ENCODE peak calls at places on chromosomes 13 and 19, in nine cellular contexts. X is IMR-90, M is tibial artery, G is Peyer's patch, E is testis, P is uterus, U is A549, W is lung, L is colonic mucosa. T is an unnamed sample.
A peak's percentile ranks its signal among the peaks of the same experiment; 100 is the strongest.

GRCh38 chr19:52778811-52779210 is 7.8 kb downstream of the ZNF600 start:
- DNase-seq in X (peak; percentile 3), M (no peak), G (no peak), E (no peak), P (no peak), U (no peak), W (no peak), L (no peak), T (no peak)

GRCh38 chr13:94269557-94269956 is 209.9 kb downstream of the DCT start:
- DNase-seq in X (no peak), M (no peak), G (no peak), E (no peak), P (no peak), U (no peak), W (no peak), L (no peak), T (no peak)

GRCh38 chr13:21069561-21070004 is 8.2 kb upstream of the LATS2 start:
- DNase-seq in X (peak; percentile 99), M (peak; percentile 56), G (no peak), E (no peak), P (peak; percentile 54), U (peak; percentile 59), W (no peak), L (no peak), T (peak; percentile 79)

GRCh38 chr19:48629599-48630288 is 7.4 kb downstream of the DBP start:
- DNase-seq in X (no peak), M (no peak), G (peak; percentile 93), E (peak; percentile 65), P (peak; percentile 65), U (no peak), W (no peak), L (peak; percentile 92), T (peak; percentile 87)

GRCh38 chr19:9857920-9858746 is 23.0 kb downstream of the PIN1 start:
- DNase-seq in X (no peak), M (no peak), G (no peak), E (no peak), P (no peak), U (no peak), W (no peak), L (no peak), T (no peak)

GRCh38 chr19:55165952-55166529 is 372 bp downstream of the DNAAF3 start:
- DNase-seq in X (peak; percentile 56), M (no peak), G (peak; percentile 78), E (peak; percentile 84), P (no peak), U (peak; percentile 93), W (peak; percentile 72), L (peak; percentile 56), T (peak; percentile 74)

GRCh38 chr19:44749318-44749717 is 810 bp downstream of the BCL3 start:
- DNase-seq in X (no peak), M (no peak), G (peak; percentile 45), E (no peak), P (no peak), U (no peak), W (no peak), L (no peak), T (no peak)

GRCh38 chr13:50370303-50370950 is 355.2 kb downstream of the KCNRG start:
- DNase-seq in X (no peak), M (no peak), G (peak; percentile 56), E (no peak), P (no peak), U (no peak), W (no peak), L (no peak), T (no peak)

GRCh38 chr13:42110410-42111155 is 62.1 kb downstream of the DGKH start:
- DNase-seq in X (peak; percentile 82), M (no peak), G (no peak), E (peak; percentile 24), P (no peak), U (peak; percentile 36), W (no peak), L (peak; percentile 30), T (no peak)

GRCh38 chr19:11089254-11090013 is at the start of gene LDLR:
- DNase-seq in X (peak; percentile 90), M (peak; percentile 82), G (peak; percentile 92), E (peak; percentile 79), P (peak; percentile 78), U (peak; percentile 77), W (peak; percentile 92), L (peak; percentile 94), T (peak; percentile 92)

GRCh38 chr19:35291259-35291658 is 702 bp upstream of the MAG start:
- DNase-seq in X (no peak), M (no peak), G (no peak), E (no peak), P (no peak), U (no peak), W (no peak), L (no peak), T (no peak)

GRCh38 chr13:111567637-111568036 is 247.2 kb downstream of the TEX29 start:
- DNase-seq in X (no peak), M (no peak), G (no peak), E (no peak), P (no peak), U (no peak), W (no peak), L (no peak), T (no peak)

GRCh38 chr19:52296773-52297600 is at the start of gene ZNF480:
- DNase-seq in X (peak; percentile 73), M (peak; percentile 84), G (peak; percentile 95), E (peak; percentile 87), P (peak; percentile 77), U (peak; percentile 63), W (peak; percentile 84), L (peak; percentile 88), T (peak; percentile 92)

GRCh38 chr19:42270346-42271044 is 1.4 kb downstream of the CIC start:
- DNase-seq in X (no peak), M (peak; percentile 66), G (peak; percentile 75), E (peak; percentile 50), P (peak; percentile 60), U (no peak), W (no peak), L (peak; percentile 55), T (peak; percentile 92)

GRCh38 chr19:12544401-12544876 is 6.8 kb downstream of the ZNF564 start:
- DNase-seq in X (peak; percentile 19), M (no peak), G (no peak), E (no peak), P (no peak), U (no peak), W (no peak), L (no peak), T (no peak)

GRCh38 chr13:111904701-111905608 is 162.0 kb upstream of the SOX1 start:
- DNase-seq in X (no peak), M (no peak), G (peak; percentile 22), E (peak; percentile 41), P (no peak), U (no peak), W (no peak), L (no peak), T (peak; percentile 41)

GRCh38 chr19:14497347-14497921 is 1.5 kb upstream of the GIPC1 start:
- DNase-seq in X (no peak), M (no peak), G (no peak), E (no peak), P (no peak), U (no peak), W (no peak), L (peak; percentile 83), T (no peak)

GRCh38 chr19:45791744-45792481 is 732 bp downstream of the DMWD start:
- DNase-seq in X (no peak), M (no peak), G (no peak), E (no peak), P (no peak), U (no peak), W (no peak), L (no peak), T (no peak)

GRCh38 chr19:50694815-50695145 is 24.8 kb downstream of the SHANK1 start:
- DNase-seq in X (no peak), M (no peak), G (no peak), E (no peak), P (no peak), U (no peak), W (no peak), L (no peak), T (no peak)

GRCh38 chr19:43439183-43440063 is 24.7 kb downstream of the TEX101 start:
- DNase-seq in X (no peak), M (no peak), G (peak; percentile 50), E (no peak), P (no peak), U (peak; percentile 72), W (no peak), L (no peak), T (no peak)
- H3K4me3 ChIP-seq in X (no peak overlapping the region), M (no peak overlapping the region), G (no peak overlapping the region), E (no peak overlapping the region), P (no peak overlapping the region), U (no peak overlapping the region), W (no peak overlapping the region), L (no peak overlapping the region), T (no peak overlapping the region)

GRCh38 chr19:36876993-36877938 is 26.6 kb downstream of the ZNF345 start:
- DNase-seq in X (no peak), M (no peak), G (no peak), E (no peak), P (no peak), U (no peak), W (no peak), L (no peak), T (no peak)
- H3K4me3 ChIP-seq in X (no peak overlapping the region), M (no peak overlapping the region), G (no peak overlapping the region), E (no peak overlapping the region), P (no peak overlapping the region), U (no peak overlapping the region), W (no peak overlapping the region), L (no peak overlapping the region), T (no peak overlapping the region)

DNA sequence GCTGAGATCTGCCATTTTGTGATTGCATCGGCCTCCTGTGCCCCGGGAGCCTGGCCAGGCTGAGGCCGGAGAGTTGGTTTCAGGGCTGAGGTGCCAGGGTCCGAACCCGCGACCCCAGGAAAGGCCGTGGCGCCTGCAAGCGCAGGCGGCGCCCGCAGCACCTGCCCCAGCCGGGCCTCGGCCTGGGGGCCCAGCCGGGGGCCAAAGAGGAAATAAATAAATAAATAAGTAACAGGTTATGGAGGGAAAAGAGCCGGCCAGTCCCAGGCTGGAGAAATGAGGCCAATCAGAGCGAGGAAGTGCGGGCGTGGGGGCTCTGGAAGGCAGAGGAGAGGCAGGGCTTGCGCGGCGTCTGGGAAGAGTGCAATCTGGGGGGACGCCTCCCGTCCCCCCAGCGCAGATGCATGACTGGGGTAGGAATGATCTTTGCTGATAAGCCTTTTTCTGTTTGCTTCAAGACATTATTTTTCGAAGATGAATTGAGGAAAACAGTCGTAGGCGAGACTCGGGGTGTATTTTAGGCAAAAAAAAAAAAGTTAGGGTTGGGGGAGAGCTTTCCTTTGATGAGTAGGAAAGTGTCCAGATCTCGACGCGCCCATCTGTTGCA is 145.6 kb upstream of the ZNF536 start:
- DNase-seq in X (no peak), M (no peak), G (no peak), E (peak; percentile 78), P (no peak), U (peak; percentile 40), W (no peak), L (no peak), T (no peak)
- H3K4me3 ChIP-seq in X (no peak overlapping the region), M (peak overlapping the region; percentile 72), G (peak overlapping the region; percentile 39), E (peak overlapping the region; percentile 55), P (peak overlapping the region; percentile 15), U (peak overlapping the region; percentile 71), W (no peak overlapping the region), L (peak overlapping the region; percentile 19), T (peak overlapping the region; percentile 19)

DNA sequence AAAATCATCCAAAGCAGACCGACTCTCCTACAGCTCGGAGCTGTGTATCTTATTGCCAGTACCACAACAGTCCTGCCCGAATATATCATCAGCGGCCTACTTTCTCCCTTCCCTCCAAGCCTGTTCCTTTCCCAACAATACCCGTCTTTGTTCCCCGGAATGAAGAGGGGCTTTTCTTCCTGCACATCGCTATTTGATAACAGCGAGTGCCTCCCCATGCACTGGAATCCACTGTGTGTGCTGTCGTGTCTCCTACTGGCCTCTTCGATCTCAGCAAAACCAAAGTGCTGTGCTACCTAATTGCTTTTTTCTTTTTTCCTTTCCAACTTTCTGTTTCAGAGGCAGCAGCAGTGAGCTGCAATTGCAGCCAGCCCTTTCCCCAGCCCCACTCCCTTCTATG is 43.5 kb downstream of the EFNB2 start:
- DNase-seq in X (no peak), M (no peak), G (no peak), E (peak; percentile 80), P (no peak), U (no peak), W (no peak), L (no peak), T (no peak)
- H3K4me3 ChIP-seq in X (no peak overlapping the region), M (no peak overlapping the region), G (no peak overlapping the region), E (no peak overlapping the region), P (peak overlapping the region; percentile 2), U (no peak overlapping the region), W (no peak overlapping the region), L (no peak overlapping the region), T (no peak overlapping the region)